ENCODE peak calls at places on chromosomes 4 and X, in eight cellular contexts. N is endothelial cell of umbilical vein, F is PC-3, D is heart left ventricle, U is endodermal cell, G is fibroblast of lung, O is cardiac fibroblast, Q is neural progenitor cell. E is an unnamed sample.

GRCh38 chr4:149552601-149553000 is 263.0 kb downstream of the IQCM start:
- DNase-seq in N (no peak), F (no peak), U (no peak), G (no peak), Q (no peak), O (no peak), D (no peak), E (no peak)

GRCh38 chr4:17941731-17942130 is 79.8 kb downstream of the LCORL start:
- DNase-seq in F (peak; percentile 1), D (no peak), O (no peak), G (no peak), Q (no peak), U (no peak), N (peak; percentile 55), E (no peak)

GRCh38 chr4:109947457-109947856 is 34.8 kb downstream of the EGF start:
- DNase-seq in U (no peak), G (peak; percentile 65), N (no peak), Q (no peak), F (peak; percentile 88), D (no peak), O (no peak), E (no peak)

GRCh38 chr4:123649644-123650356 is 253.2 kb downstream of the SPRY1 start:
- DNase-seq in D (peak; percentile 40), N (no peak), F (peak; percentile 39), Q (peak; percentile 38), U (peak; percentile 69), O (peak; percentile 91), G (peak; percentile 75), E (peak; percentile 67)

GRCh38 chr4:105963461-105964400 is 68.5 kb downstream of the NPNT start:
- DNase-seq in U (no peak), G (peak; percentile 5), O (no peak), Q (no peak), D (no peak), F (peak; percentile 52), N (no peak), E (no peak)

GRCh38 chr4:59643682-59644081 is 1556.4 kb upstream of the ADGRL3 start:
- DNase-seq in O (no peak), Q (no peak), D (no peak), U (no peak), G (no peak), N (no peak), F (no peak), E (no peak)

GRCh38 chrX:77415161-77415560 is 32.0 kb upstream of the FGF16 start:
- DNase-seq in F (peak; percentile 44), U (peak; percentile 53), O (peak; percentile 31), N (no peak), G (no peak), D (no peak), Q (peak; percentile 15), E (no peak)

GRCh38 chr4:95209942-95210341 is 338.8 kb downstream of the UNC5C start:
- DNase-seq in Q (no peak), G (no peak), U (no peak), O (no peak), F (no peak), D (no peak), N (no peak), E (no peak)

GRCh38 chr4:55272102-55272501 is 73.9 kb upstream of the SRD5A3 start:
- DNase-seq in G (no peak), F (no peak), D (no peak), O (no peak), U (no peak), Q (no peak), N (no peak), E (no peak)

GRCh38 chr4:55272576-55272975 is 73.5 kb upstream of the SRD5A3 start:
- DNase-seq in D (no peak), O (no peak), G (no peak), N (no peak), F (no peak), U (no peak), Q (no peak), E (no peak)

GRCh38 chr4:55269470-55269869 is 76.6 kb upstream of the SRD5A3 start:
- DNase-seq in O (no peak), G (no peak), N (no peak), U (no peak), F (no peak), D (no peak), Q (no peak), E (no peak)

DNA sequence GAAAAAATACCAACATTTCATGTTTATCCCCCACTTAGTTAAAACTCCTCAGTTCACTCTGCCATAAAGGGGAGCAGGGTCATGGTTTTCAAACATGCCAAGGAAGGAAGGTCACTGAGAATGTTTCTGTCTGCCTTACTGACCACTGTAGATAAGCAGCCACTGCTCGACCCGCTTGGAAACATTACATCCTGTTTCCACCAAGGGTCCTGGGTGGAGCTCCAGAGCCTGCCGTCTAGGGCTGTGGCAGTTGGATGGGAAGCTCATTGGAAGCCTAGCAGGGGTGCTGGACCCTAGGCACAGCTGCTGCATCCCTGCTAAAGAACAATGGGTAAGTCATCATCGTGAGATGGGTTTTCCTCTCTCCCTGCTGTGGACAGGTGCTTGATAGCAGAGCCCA is 76.1 kb upstream of the SRD5A3 start:
- DNase-seq in Q (no peak), F (no peak), U (no peak), N (peak; percentile 96), D (no peak), O (no peak), G (no peak), E (no peak)
- H3K4me3 ChIP-seq in Q (no peak overlapping the region), F (no peak overlapping the region), U (no peak overlapping the region), N (no peak overlapping the region), D (no peak overlapping the region), O (no peak overlapping the region), G (no peak overlapping the region), E (no peak overlapping the region)

DNA sequence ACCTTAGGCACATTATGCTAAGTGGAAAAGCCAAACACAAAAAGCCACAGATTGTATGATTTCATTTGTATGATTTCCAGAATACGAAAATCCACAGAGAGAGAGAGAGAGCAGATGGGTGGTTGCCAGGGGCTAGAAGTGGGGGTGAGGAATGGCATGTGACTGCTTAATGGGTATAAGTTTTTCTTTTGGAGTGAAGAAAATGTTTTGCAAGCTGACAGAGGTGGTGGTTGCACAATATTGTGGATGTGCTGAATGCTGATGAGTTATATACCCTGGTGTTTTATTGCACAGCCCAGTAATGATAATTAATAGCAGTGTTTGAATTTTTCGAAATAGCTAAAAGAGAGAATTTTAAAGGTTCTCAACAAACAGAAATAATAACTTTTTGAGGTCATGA is 386.1 kb upstream of the HS3ST1 start:
- DNase-seq in O (peak; percentile 81), D (no peak), N (no peak), Q (no peak), G (no peak), U (no peak), F (no peak), E (no peak)
- TF ChIP-seq CTCF in O (no peak), D (no peak), N (no peak), Q (no peak), G (no peak), U (no peak), F (no peak), E (no peak)

GRCh38 chr4:16573181-16573580 is 325.3 kb downstream of the LDB2 start:
- DNase-seq in Q (no peak), N (no peak), F (peak; percentile 64), D (no peak), U (no peak), O (peak; percentile 34), G (peak; percentile 78), E (no peak)

GRCh38 chr4:16574981-16575380 is 323.5 kb downstream of the LDB2 start:
- DNase-seq in O (no peak), G (no peak), U (no peak), N (no peak), D (no peak), F (no peak), Q (no peak), E (no peak)

GRCh38 chr4:16573744-16574143 is 324.7 kb downstream of the LDB2 start:
- DNase-seq in D (peak; percentile 37), U (no peak), N (no peak), F (peak; percentile 90), G (peak; percentile 85), Q (no peak), O (peak; percentile 80), E (peak; percentile 35)

DNA sequence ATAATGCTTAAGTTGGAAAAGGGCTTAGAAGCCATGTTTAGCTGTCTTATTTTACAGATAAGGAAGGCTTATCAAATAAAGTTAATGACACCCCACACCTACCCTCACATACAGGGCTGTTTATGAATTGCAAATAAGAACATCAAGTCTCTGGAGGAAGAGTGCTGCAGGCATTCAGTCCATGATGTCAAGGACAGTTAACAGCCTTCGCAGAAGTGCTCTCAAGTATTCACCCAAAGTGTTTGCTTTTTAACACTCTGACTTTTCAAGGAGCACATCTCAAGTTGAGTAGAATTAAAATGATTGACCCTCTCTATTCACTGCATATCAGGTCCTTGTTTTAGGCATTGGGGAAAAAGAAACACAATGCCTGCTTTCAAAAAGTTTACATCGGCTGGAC is 328.7 kb downstream of the LDB2 start:
- DNase-seq in Q (no peak), N (no peak), G (no peak), F (no peak), D (no peak), O (no peak), U (no peak), E (no peak)
- H3K4me3 ChIP-seq in Q (no peak overlapping the region), N (no peak overlapping the region), G (no peak overlapping the region), F (no peak overlapping the region), D (no peak overlapping the region), O (no peak overlapping the region), U (no peak overlapping the region), E (no peak overlapping the region)

GRCh38 chr4:57191523-57192034 is 81.4 kb upstream of the IGFBP7 start:
- DNase-seq in G (peak; percentile 47), Q (no peak), U (peak; percentile 80), F (peak; percentile 64), N (peak; percentile 37), O (peak; percentile 17), D (no peak), E (no peak)

GRCh38 chr4:57193996-57194675 is 84.0 kb upstream of the IGFBP7 start:
- DNase-seq in F (no peak), Q (peak; percentile 49), U (peak; percentile 76), O (no peak), G (no peak), D (no peak), N (no peak), E (no peak)

GRCh38 chr4:57187241-57187640 is 77.1 kb upstream of the IGFBP7 start:
- DNase-seq in U (no peak), D (no peak), N (no peak), F (peak; percentile 43), G (peak; percentile 40), Q (no peak), O (peak; percentile 8), E (peak; percentile 74)

GRCh38 chr4:57193164-57193810 is 83.1 kb upstream of the IGFBP7 start:
- DNase-seq in Q (no peak), G (no peak), D (no peak), O (no peak), N (no peak), U (no peak), F (no peak), E (no peak)

DNA sequence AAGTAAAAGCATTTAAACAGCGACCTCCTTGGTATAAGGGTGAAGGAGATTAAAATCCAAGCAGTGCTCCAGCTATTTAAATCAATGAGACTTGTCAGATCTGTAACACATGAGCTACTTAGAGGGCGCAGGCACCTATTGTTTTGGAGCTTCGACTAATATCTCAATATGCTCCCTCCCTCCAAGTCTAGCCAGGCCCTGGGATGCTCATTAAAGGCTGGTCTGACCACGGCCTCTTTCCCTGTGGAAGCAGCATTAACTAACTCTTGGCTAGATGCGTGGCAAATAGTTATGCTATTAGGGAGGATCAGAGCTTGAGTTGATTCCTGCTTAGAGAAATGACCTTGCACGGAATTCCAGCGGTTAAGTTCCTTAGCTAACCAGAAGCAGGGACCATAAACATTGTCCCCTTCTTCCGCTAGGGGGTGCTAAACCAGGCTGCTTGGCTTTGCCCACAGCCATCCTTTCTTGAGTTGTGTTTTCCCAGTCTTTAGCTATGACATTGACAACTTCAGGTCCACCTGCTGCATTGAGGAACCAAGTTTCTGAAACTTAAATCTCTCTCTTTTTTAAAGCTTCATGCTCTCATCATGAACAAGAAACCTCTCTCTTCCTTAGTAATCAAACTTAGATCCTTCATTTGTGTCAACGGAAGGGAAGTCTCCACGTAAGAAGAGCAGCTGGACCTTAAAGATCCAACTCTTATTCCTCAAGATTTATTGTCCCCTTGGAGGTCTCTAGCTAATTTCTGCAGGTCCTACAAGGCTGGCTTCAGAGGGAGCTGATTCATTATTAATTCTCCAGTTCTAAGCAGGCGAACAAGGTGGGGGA is 80.7 kb upstream of the IGFBP7 start:
- DNase-seq in U (peak; percentile 94), G (peak; percentile 35), D (no peak), F (peak; percentile 57), N (peak; percentile 32), Q (peak; percentile 64), O (peak; percentile 28), E (no peak)
- TF ChIP-seq CTCF in U (peak; percentile 96), G (peak; percentile 70), D (peak; percentile 65), F (peak; percentile 82), N (peak; percentile 65), Q (peak; percentile 92), O (peak; percentile 80), E (peak; percentile 74)

E was measured in AG09309.